ENCODE peak calls at places on chromosomes 3 and 15, in four cellular contexts. B, R, T and L are unnamed samples.

GRCh38 chr15:60798821-60799220 is 319.9 kb upstream of the ICE2 start:
- DNase-seq in T (peak; percentile 79), R (no peak), B (no peak), L (no peak)

GRCh38 chr15:73951591-73951990 is 25.3 kb downstream of the LOXL1 start:
- DNase-seq in B (no peak), T (no peak), R (no peak), L (no peak)

GRCh38 chr3:119660474-119661150 is at the start of gene POPDC2:
- DNase-seq in B (no peak), T (no peak), R (peak; percentile 33), L (no peak)

GRCh38 chr3:143287403-143287802 is 167.8 kb downstream of the CHST2 start:
- DNase-seq in R (no peak), B (no peak), T (no peak), L (no peak)

GRCh38 chr3:13748500-13748899 is 131.4 kb downstream of the WNT7A start:
- DNase-seq in B (no peak), T (no peak), R (no peak), L (no peak)

GRCh38 chr15:64651573-64652260 is 123.7 kb downstream of the RBPMS2 start:
- DNase-seq in B (peak; percentile 45), T (peak; percentile 33), R (peak; percentile 67), L (no peak)

GRCh38 chr15:49084285-49084570 is 38.0 kb upstream of the SECISBP2L start:
- DNase-seq in T (no peak), R (no peak), B (no peak), L (no peak)

GRCh38 chr15:31486506-31486905 is 159.9 kb downstream of the KLF13 start:
- DNase-seq in R (no peak), B (peak; percentile 26), T (no peak), L (no peak)

GRCh38 chr3:23493846-23494245 is 290.7 kb downstream of the UBE2E2 start:
- DNase-seq in T (no peak), B (no peak), R (no peak), L (no peak)

GRCh38 chr3:35724106-35724505 is 84.8 kb downstream of the ARPP21 start:
- DNase-seq in B (no peak), R (no peak), T (no peak), L (no peak)

GRCh38 chr15:80745888-80746287 is 33.3 kb upstream of the CEMIP start:
- DNase-seq in B (no peak), T (no peak), R (no peak), L (no peak)

GRCh38 chr15:80744411-80744810 is 34.8 kb upstream of the CEMIP start:
- DNase-seq in R (no peak), T (no peak), B (no peak), L (no peak)

GRCh38 chr15:80744826-80745225 is 34.3 kb upstream of the CEMIP start:
- DNase-seq in R (no peak), B (no peak), T (peak; percentile 60), L (no peak)

GRCh38 chr15:80749589-80749988 is 29.6 kb upstream of the CEMIP start:
- DNase-seq in B (no peak), T (peak; percentile 46), R (no peak), L (no peak)

GRCh38 chr15:80747317-80748053 is 31.7 kb upstream of the CEMIP start:
- DNase-seq in B (peak; percentile 34), R (peak; percentile 38), T (no peak), L (no peak)
- H2AK5ac ChIP-seq in B (no peak overlapping the region), R (no peak overlapping the region), T (no peak overlapping the region), L (no peak overlapping the region)

DNA sequence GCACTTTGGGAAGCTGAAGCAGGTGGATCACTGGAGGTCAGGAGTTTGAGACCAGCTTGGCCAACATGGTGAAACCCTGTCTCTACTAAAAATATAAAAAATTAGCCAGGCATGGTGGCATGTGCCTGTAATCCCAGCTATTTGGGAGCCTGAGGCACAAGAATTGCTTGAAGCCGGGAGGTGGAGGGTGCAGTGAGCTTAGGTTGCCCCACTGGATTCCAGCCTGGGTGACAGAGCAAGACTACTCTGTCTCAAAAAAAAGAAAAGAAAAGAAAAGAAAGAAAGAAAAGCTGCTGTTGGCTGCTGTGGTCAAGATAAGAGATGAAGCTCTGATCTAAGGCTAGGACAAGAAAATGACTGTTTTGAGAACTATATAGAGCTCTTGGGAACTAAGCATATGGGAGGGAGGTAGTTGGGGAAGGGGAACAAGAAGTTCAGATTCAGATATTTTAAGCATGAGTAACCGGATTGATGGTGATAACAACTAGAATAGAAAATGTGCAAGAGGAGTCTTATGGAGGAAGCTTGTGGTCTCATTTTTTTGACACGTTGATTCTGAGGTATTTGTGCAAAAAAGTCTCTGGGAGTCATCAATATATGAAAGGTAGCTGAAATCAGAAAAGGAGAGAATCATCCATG is 25.7 kb downstream of the DNAH12 start:
- DNase-seq in T (peak; percentile 2), R (no peak), B (no peak), L (no peak)
- H3K4me2 ChIP-seq in T (no peak overlapping the region), R (no peak overlapping the region), B (no peak overlapping the region), L (no peak overlapping the region)

DNA sequence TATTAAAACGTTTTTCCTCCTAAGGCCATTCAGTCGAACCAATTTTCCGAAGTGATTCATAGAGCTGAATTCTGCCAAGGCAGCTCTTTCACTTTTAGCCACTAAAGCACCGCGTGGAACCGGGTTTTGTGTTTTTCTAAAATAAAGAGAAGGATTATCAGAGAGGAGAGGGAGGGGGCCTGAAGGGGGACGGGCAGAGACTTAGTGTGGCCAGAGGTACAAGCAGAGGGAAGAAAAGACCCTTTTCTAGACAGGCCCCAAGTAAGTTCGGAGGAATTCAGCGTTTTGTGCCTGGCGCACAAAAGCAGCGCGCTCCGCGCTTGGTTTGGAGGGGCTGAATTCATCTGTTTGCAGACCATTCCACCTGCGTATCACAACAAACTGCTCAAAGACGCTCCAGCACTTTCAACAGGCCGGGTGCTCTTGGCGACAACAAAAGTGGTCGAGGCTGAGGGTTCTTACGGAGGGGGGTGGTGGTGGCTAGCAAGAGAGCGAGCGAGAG is 1.1 kb upstream of the FEZF2 start:
- DNase-seq in B (peak; percentile 54), T (peak; percentile 6), R (peak; percentile 21), L (peak; percentile 85)
- H2AK5ac ChIP-seq in B (no peak overlapping the region), T (no peak overlapping the region), R (no peak overlapping the region), L (no peak overlapping the region)

DNA sequence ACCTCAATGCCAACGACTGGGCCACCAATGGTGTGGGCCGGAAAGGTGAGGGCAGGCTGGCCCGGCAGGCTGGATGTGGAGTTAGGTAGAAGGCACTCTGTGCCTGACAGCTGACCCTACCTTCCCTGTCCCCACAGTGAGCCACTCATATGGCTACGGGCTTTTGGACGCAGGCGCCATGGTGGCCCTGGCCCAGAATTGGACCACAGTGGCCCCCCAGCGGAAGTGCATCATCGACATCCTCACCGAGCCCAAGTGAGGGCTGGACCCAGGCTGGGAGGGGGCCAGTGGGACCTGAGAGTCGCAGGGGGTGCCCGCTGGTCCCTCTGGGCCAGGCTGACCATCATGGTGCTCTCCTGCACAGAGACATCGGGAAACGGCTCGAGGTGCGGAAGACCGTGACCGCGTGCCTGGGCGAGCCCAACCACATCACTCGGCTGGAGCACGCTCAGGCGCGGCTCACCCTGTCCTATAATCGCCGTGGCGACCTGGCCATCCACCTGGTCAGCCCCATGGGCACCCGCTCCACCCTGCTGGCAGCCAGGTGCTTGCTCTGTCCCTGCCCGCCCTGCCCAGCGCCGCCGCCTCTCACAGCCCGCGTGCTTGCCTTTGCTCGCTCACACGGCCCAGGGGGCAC is 4.5 kb upstream of the FES start:
- DNase-seq in T (no peak), B (no peak), R (no peak), L (no peak)
- H3K4me2 ChIP-seq in T (no peak overlapping the region), B (no peak overlapping the region), R (no peak overlapping the region), L (no peak overlapping the region)